ENCODE peak calls at places on chromosomes 6 and 20, in seven cellular contexts. One of them, this sample, is unnamed.

GRCh38 chr6:34791164-34791841 is 580 bp upstream of the BLTP3A start:
- DNase-seq in neuronal stem cell: peak
- DNase-seq in ovary: peak
- DNase-seq in HL-60: peak
- DNase-seq in fibroblast of lung: peak
- DNase-seq in cardiac muscle cell: peak
- DNase-seq in right cardiac atrium: peak
- DNase-seq in this sample: peak

GRCh38 chr6:28643017-28643740 is 117.5 kb downstream of the GPX5 start:
- DNase-seq in ovary: no peak
- DNase-seq in right cardiac atrium: no peak
- DNase-seq in cardiac muscle cell: peak
- DNase-seq in neuronal stem cell: no peak
- DNase-seq in HL-60: no peak
- DNase-seq in fibroblast of lung: peak
- DNase-seq in this sample: no peak

GRCh38 chr6:20660534-20660933 is 126.3 kb downstream of the CDKAL1 start:
- DNase-seq in HL-60: no peak
- DNase-seq in ovary: no peak
- DNase-seq in neuronal stem cell: no peak
- DNase-seq in fibroblast of lung: no peak
- DNase-seq in cardiac muscle cell: no peak
- DNase-seq in right cardiac atrium: no peak
- DNase-seq in this sample: no peak

GRCh38 chr20:51910202-51911050 is 108.1 kb upstream of the SALL4 start:
- DNase-seq in fibroblast of lung: peak
- DNase-seq in right cardiac atrium: no peak
- DNase-seq in HL-60: no peak
- DNase-seq in ovary: no peak
- DNase-seq in cardiac muscle cell: no peak
- DNase-seq in neuronal stem cell: peak
- DNase-seq in this sample: no peak

GRCh38 chr6:137851669-137852068 is 15.4 kb upstream of the TNFAIP3 start:
- DNase-seq in cardiac muscle cell: no peak
- DNase-seq in right cardiac atrium: no peak
- DNase-seq in fibroblast of lung: no peak
- DNase-seq in HL-60: no peak
- DNase-seq in neuronal stem cell: no peak
- DNase-seq in ovary: no peak
- DNase-seq in this sample: no peak

GRCh38 chr6:112245511-112246203 is 8.7 kb downstream of the LAMA4 start:
- DNase-seq in HL-60: no peak
- DNase-seq in right cardiac atrium: no peak
- DNase-seq in neuronal stem cell: no peak
- DNase-seq in ovary: no peak
- DNase-seq in cardiac muscle cell: peak
- DNase-seq in fibroblast of lung: peak
- DNase-seq in this sample: no peak

GRCh38 chr6:127347188-127347587 is 3.8 kb upstream of the ECHDC1 start:
- DNase-seq in cardiac muscle cell: peak
- DNase-seq in right cardiac atrium: no peak
- DNase-seq in fibroblast of lung: no peak
- DNase-seq in HL-60: peak
- DNase-seq in ovary: no peak
- DNase-seq in neuronal stem cell: no peak
- DNase-seq in this sample: no peak

GRCh38 chr6:74369556-74369993 is 673.6 kb downstream of the CD109 start:
- DNase-seq in ovary: no peak
- DNase-seq in HL-60: no peak
- DNase-seq in fibroblast of lung: peak
- DNase-seq in neuronal stem cell: no peak
- DNase-seq in right cardiac atrium: no peak
- DNase-seq in cardiac muscle cell: peak
- DNase-seq in this sample: no peak

GRCh38 chr6:168035098-168035660 is 37.7 kb downstream of the KIF25 start:
- DNase-seq in right cardiac atrium: peak
- DNase-seq in ovary: peak
- DNase-seq in fibroblast of lung: peak
- DNase-seq in neuronal stem cell: no peak
- DNase-seq in HL-60: no peak
- DNase-seq in cardiac muscle cell: peak
- DNase-seq in this sample: peak

GRCh38 chr6:130434174-130434873 is 68.5 kb downstream of the TMEM200A start:
- DNase-seq in right cardiac atrium: no peak
- DNase-seq in HL-60: no peak
- DNase-seq in ovary: no peak
- DNase-seq in fibroblast of lung: peak
- DNase-seq in cardiac muscle cell: peak
- DNase-seq in neuronal stem cell: no peak
- DNase-seq in this sample: no peak

GRCh38 chr20:48463916-48464315 is 363.9 kb downstream of the PREX1 start:
- DNase-seq in right cardiac atrium: no peak
- DNase-seq in ovary: no peak
- DNase-seq in cardiac muscle cell: peak
- DNase-seq in neuronal stem cell: no peak
- DNase-seq in HL-60: no peak
- DNase-seq in fibroblast of lung: peak
- DNase-seq in this sample: peak

GRCh38 chr6:25359191-25359861 is 80.2 kb downstream of the CARMIL1 start:
- DNase-seq in right cardiac atrium: peak
- DNase-seq in cardiac muscle cell: peak
- DNase-seq in fibroblast of lung: peak
- DNase-seq in ovary: no peak
- DNase-seq in HL-60: no peak
- DNase-seq in neuronal stem cell: peak
- DNase-seq in this sample: peak

GRCh38 chr6:166156942-166157341 is 10.7 kb downstream of the TBXT start:
- DNase-seq in cardiac muscle cell: peak
- DNase-seq in neuronal stem cell: no peak
- DNase-seq in fibroblast of lung: no peak
- DNase-seq in right cardiac atrium: no peak
- DNase-seq in ovary: no peak
- DNase-seq in HL-60: no peak
- DNase-seq in this sample: no peak

GRCh38 chr6:163406830-163407229 is 7.7 kb upstream of the QKI start:
- DNase-seq in ovary: no peak
- DNase-seq in fibroblast of lung: no peak
- DNase-seq in HL-60: no peak
- DNase-seq in right cardiac atrium: no peak
- DNase-seq in neuronal stem cell: no peak
- DNase-seq in cardiac muscle cell: no peak
- DNase-seq in this sample: no peak

GRCh38 chr6:168370310-168370991 is 50.9 kb upstream of the DACT2 start:
- DNase-seq in cardiac muscle cell: peak
- DNase-seq in HL-60: no peak
- DNase-seq in ovary: peak
- DNase-seq in neuronal stem cell: peak
- DNase-seq in right cardiac atrium: peak
- DNase-seq in fibroblast of lung: no peak
- DNase-seq in this sample: peak

GRCh38 chr6:3965071-3965718 is 113.7 kb downstream of the FAM217A start:
- DNase-seq in HL-60: no peak
- DNase-seq in cardiac muscle cell: no peak
- DNase-seq in fibroblast of lung: peak
- DNase-seq in right cardiac atrium: no peak
- DNase-seq in neuronal stem cell: no peak
- DNase-seq in ovary: no peak
- DNase-seq in this sample: no peak

GRCh38 chr6:1318036-1318435 is 6.1 kb downstream of the FOXQ1 start:
- DNase-seq in HL-60: no peak
- DNase-seq in fibroblast of lung: no peak
- DNase-seq in cardiac muscle cell: no peak
- DNase-seq in right cardiac atrium: no peak
- DNase-seq in neuronal stem cell: no peak
- DNase-seq in ovary: no peak
- DNase-seq in this sample: no peak

GRCh38 chr6:128519931-128520435 is 416 bp downstream of the PTPRK start:
- DNase-seq in fibroblast of lung: no peak
- DNase-seq in ovary: peak
- DNase-seq in right cardiac atrium: no peak
- DNase-seq in HL-60: no peak
- DNase-seq in neuronal stem cell: peak
- DNase-seq in cardiac muscle cell: peak
- DNase-seq in this sample: no peak

GRCh38 chr6:10861086-10861485 is 20.8 kb downstream of the GCM2 start:
- DNase-seq in cardiac muscle cell: no peak
- DNase-seq in fibroblast of lung: no peak
- DNase-seq in ovary: no peak
- DNase-seq in right cardiac atrium: no peak
- DNase-seq in neuronal stem cell: no peak
- DNase-seq in HL-60: no peak
- DNase-seq in this sample: no peak

GRCh38 chr6:583116-583515 is 73.8 kb downstream of the HUS1B start:
- DNase-seq in cardiac muscle cell: no peak
- DNase-seq in fibroblast of lung: no peak
- DNase-seq in ovary: no peak
- DNase-seq in neuronal stem cell: no peak
- DNase-seq in HL-60: no peak
- DNase-seq in right cardiac atrium: no peak
- DNase-seq in this sample: no peak

DNA sequence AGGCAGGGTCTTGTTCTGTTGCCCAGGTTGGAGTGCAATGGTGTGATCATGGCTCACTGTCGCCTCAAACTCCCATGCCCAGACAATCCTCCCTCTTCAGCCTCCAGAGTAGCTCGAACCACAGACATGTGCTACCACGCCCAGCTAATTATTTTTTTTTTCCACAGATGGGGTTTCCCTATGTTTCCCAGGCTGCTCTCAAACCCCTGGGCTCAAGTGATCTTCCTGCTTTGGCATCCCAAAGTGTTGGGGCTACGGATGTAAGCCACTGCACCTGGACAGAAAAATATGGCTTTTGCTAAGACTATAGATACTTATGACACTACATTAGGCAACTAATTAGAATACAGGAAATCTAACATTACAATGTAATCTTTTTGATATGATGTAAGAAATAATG is 17.9 kb downstream of the RNF24 start:
- DNase-seq in fibroblast of lung: no peak
- DNase-seq in right cardiac atrium: no peak
- DNase-seq in neuronal stem cell: no peak
- DNase-seq in HL-60: no peak
- DNase-seq in cardiac muscle cell: no peak
- DNase-seq in ovary: no peak
- DNase-seq in this sample: no peak
- H3K27ac ChIP-seq in fibroblast of lung: no peak
- H3K27ac ChIP-seq in right cardiac atrium: no peak
- H3K27ac ChIP-seq in neuronal stem cell: no peak
- H3K27ac ChIP-seq in HL-60: no peak
- H3K27ac ChIP-seq in cardiac muscle cell: no peak
- H3K27ac ChIP-seq in ovary: no peak
- H3K27ac ChIP-seq in this sample: no peak

GRCh38 chr20:47377122-47377722 is 20.7 kb upstream of the ZMYND8 start:
- DNase-seq in HL-60: no peak
- DNase-seq in fibroblast of lung: no peak
- DNase-seq in ovary: no peak
- DNase-seq in cardiac muscle cell: no peak
- DNase-seq in right cardiac atrium: peak
- DNase-seq in neuronal stem cell: no peak
- DNase-seq in this sample: no peak
- H3K27ac ChIP-seq in HL-60: no peak
- H3K27ac ChIP-seq in fibroblast of lung: no peak
- H3K27ac ChIP-seq in ovary: no peak
- H3K27ac ChIP-seq in cardiac muscle cell: no peak
- H3K27ac ChIP-seq in right cardiac atrium: no peak
- H3K27ac ChIP-seq in neuronal stem cell: no peak
- H3K27ac ChIP-seq in this sample: no peak

DNA sequence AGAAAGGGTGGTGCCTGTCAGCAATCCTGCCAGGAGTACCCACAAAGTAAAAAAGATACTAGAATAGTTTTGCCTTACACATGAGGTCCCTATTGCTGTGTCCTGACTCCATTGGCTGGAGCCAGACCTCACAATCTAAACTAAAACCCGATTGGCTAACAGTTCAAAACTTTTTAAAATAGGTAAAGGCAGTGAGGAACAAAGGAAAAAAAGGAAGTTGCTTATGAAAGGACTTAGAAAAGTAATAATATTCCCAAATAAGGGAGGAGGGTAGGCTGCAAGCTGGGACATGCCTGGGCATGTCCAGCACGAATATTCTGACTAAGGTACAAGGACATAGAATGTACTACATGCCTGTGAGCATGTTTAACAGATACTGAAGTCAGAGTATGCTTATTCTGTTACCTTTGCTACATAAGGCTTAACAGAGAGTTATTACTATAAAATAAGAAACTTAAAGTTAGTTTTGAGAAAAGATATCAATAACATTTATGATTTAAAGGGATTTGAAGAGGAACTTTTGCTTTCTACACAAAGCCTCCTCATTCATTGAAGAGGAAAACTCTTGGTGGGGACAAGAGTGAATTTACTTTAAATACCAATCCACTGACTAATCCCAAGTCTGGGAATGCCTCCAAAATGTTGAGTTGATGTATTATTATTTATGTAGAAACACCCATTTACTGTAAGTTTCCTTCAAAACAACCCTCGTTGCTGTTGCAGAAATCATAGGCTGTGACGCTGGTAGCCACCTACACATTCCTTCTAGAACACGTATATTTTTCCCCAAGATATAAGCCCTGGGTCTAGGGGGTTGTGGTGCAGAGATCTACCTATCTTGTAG is 8.2 kb upstream of the MTHFD1L start:
- DNase-seq in ovary: no peak
- DNase-seq in neuronal stem cell: no peak
- DNase-seq in fibroblast of lung: peak
- DNase-seq in HL-60: no peak
- DNase-seq in right cardiac atrium: no peak
- DNase-seq in cardiac muscle cell: peak
- DNase-seq in this sample: no peak
- H3K27ac ChIP-seq in ovary: peak
- H3K27ac ChIP-seq in neuronal stem cell: no peak
- H3K27ac ChIP-seq in fibroblast of lung: peak
- H3K27ac ChIP-seq in HL-60: no peak
- H3K27ac ChIP-seq in right cardiac atrium: no peak
- H3K27ac ChIP-seq in cardiac muscle cell: no peak
- H3K27ac ChIP-seq in this sample: peak

GRCh38 chr6:8225113-8225512 is 122.8 kb upstream of the EEF1E1 start:
- DNase-seq in ovary: no peak
- DNase-seq in HL-60: no peak
- DNase-seq in cardiac muscle cell: no peak
- DNase-seq in neuronal stem cell: no peak
- DNase-seq in right cardiac atrium: no peak
- DNase-seq in fibroblast of lung: no peak
- DNase-seq in this sample: no peak

GRCh38 chr6:8234316-8234715 is 132.0 kb upstream of the EEF1E1 start:
- DNase-seq in HL-60: no peak
- DNase-seq in neuronal stem cell: no peak
- DNase-seq in right cardiac atrium: no peak
- DNase-seq in cardiac muscle cell: no peak
- DNase-seq in ovary: no peak
- DNase-seq in fibroblast of lung: no peak
- DNase-seq in this sample: no peak

GRCh38 chr6:8229913-8230312 is 127.6 kb upstream of the EEF1E1 start:
- DNase-seq in cardiac muscle cell: no peak
- DNase-seq in HL-60: no peak
- DNase-seq in fibroblast of lung: no peak
- DNase-seq in ovary: no peak
- DNase-seq in right cardiac atrium: no peak
- DNase-seq in neuronal stem cell: no peak
- DNase-seq in this sample: no peak

DNA sequence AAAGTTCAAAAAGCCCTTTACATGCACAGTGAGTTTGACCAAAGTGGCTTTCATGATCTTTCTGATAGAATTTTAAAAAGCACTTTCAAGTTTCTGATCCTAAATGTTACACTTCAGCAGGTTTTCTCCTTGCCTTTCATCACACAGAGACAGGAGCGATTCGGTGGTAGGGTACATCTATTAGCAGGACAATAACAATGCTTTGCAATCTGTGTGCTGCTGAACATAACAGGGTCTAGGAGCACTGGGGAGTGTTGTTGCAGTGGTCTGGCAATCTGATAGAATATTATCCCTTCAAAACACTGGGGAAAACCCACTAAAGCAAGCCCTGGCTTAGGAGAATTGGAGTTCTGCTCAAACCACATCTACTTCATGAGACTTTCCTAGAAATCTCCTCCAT is 128.0 kb upstream of the EEF1E1 start:
- DNase-seq in ovary: no peak
- DNase-seq in right cardiac atrium: no peak
- DNase-seq in HL-60: no peak
- DNase-seq in neuronal stem cell: no peak
- DNase-seq in fibroblast of lung: no peak
- DNase-seq in cardiac muscle cell: no peak
- DNase-seq in this sample: no peak
- H3K27ac ChIP-seq in ovary: no peak
- H3K27ac ChIP-seq in right cardiac atrium: no peak
- H3K27ac ChIP-seq in HL-60: no peak
- H3K27ac ChIP-seq in neuronal stem cell: no peak
- H3K27ac ChIP-seq in fibroblast of lung: no peak
- H3K27ac ChIP-seq in cardiac muscle cell: no peak
- H3K27ac ChIP-seq in this sample: no peak

This sample was measured in caudate nucleus.